ENCODE peak calls at places on chromosomes 3 and 15, in five cellular contexts. One of them, this sample, is unnamed.

GRCh38 chr15:35753486-35753885 is 207.5 kb upstream of the DPH6 start:
- DNase-seq in osteocyte: no peak
- DNase-seq in endothelial cell: no peak
- DNase-seq in tibial nerve: no peak
- DNase-seq in WERI-Rb-1: no peak
- DNase-seq in this sample: no peak

GRCh38 chr15:74656935-74657535 is 38.8 kb downstream of the EDC3 start:
- DNase-seq in tibial nerve: no peak
- DNase-seq in WERI-Rb-1: no peak
- DNase-seq in endothelial cell: no peak
- DNase-seq in osteocyte: no peak
- DNase-seq in this sample: no peak

GRCh38 chr3:127473244-127474024 is 117.1 kb downstream of the TPRA1 start:
- DNase-seq in endothelial cell: peak; percentile 36
- DNase-seq in tibial nerve: no peak
- DNase-seq in WERI-Rb-1: peak; percentile 71
- DNase-seq in osteocyte: no peak
- DNase-seq in this sample: peak; percentile 41

GRCh38 chr3:126541628-126542339 is 16.9 kb downstream of the C3orf22 start:
- DNase-seq in endothelial cell: no peak
- DNase-seq in tibial nerve: no peak
- DNase-seq in osteocyte: peak; percentile 83
- DNase-seq in WERI-Rb-1: peak; percentile 3
- DNase-seq in this sample: no peak

GRCh38 chr3:181316481-181316880 is 326.9 kb upstream of the DNAJC19 start:
- DNase-seq in WERI-Rb-1: no peak
- DNase-seq in osteocyte: no peak
- DNase-seq in tibial nerve: no peak
- DNase-seq in endothelial cell: peak; percentile 25
- DNase-seq in this sample: peak; percentile 62

GRCh38 chr3:72665701-72666443 is 182.4 kb downstream of the SHQ1 start:
- DNase-seq in tibial nerve: no peak
- DNase-seq in WERI-Rb-1: peak; percentile 92
- DNase-seq in endothelial cell: peak; percentile 49
- DNase-seq in osteocyte: no peak
- DNase-seq in this sample: peak; percentile 79

GRCh38 chr3:43759297-43759782 is 68.6 kb downstream of the ABHD5 start:
- DNase-seq in osteocyte: no peak
- DNase-seq in tibial nerve: no peak
- DNase-seq in WERI-Rb-1: no peak
- DNase-seq in endothelial cell: no peak
- DNase-seq in this sample: peak; percentile 54

GRCh38 chr15:49382394-49382793 is 40.6 kb upstream of the FGF7 start:
- DNase-seq in endothelial cell: no peak
- DNase-seq in tibial nerve: no peak
- DNase-seq in WERI-Rb-1: no peak
- DNase-seq in osteocyte: no peak
- DNase-seq in this sample: no peak

GRCh38 chr3:183698318-183698731 is 728 bp downstream of the YEATS2 start:
- DNase-seq in endothelial cell: peak; percentile 40
- DNase-seq in WERI-Rb-1: peak; percentile 19
- DNase-seq in tibial nerve: no peak
- DNase-seq in osteocyte: no peak
- DNase-seq in this sample: peak; percentile 33

GRCh38 chr15:91199511-91199910 is 99.5 kb downstream of the SV2B start:
- DNase-seq in WERI-Rb-1: no peak
- DNase-seq in tibial nerve: no peak
- DNase-seq in endothelial cell: no peak
- DNase-seq in osteocyte: peak; percentile 79
- DNase-seq in this sample: no peak

GRCh38 chr3:111910806-111911205 is 51.7 kb downstream of the PHLDB2 start:
- DNase-seq in endothelial cell: no peak
- DNase-seq in tibial nerve: no peak
- DNase-seq in osteocyte: no peak
- DNase-seq in WERI-Rb-1: no peak
- DNase-seq in this sample: peak; percentile 27

GRCh38 chr3:12822725-12823373 is 18.5 kb downstream of the RPL32 start:
- DNase-seq in tibial nerve: no peak
- DNase-seq in osteocyte: no peak
- DNase-seq in endothelial cell: no peak
- DNase-seq in WERI-Rb-1: no peak
- DNase-seq in this sample: peak; percentile 33
- TF ChIP-seq CTCF in tibial nerve: no peak
- TF ChIP-seq CTCF in osteocyte: peak; percentile 50
- TF ChIP-seq CTCF in endothelial cell: peak; percentile 35
- TF ChIP-seq CTCF in WERI-Rb-1: peak; percentile 9
- TF ChIP-seq CTCF in this sample: peak; percentile 6

DNA sequence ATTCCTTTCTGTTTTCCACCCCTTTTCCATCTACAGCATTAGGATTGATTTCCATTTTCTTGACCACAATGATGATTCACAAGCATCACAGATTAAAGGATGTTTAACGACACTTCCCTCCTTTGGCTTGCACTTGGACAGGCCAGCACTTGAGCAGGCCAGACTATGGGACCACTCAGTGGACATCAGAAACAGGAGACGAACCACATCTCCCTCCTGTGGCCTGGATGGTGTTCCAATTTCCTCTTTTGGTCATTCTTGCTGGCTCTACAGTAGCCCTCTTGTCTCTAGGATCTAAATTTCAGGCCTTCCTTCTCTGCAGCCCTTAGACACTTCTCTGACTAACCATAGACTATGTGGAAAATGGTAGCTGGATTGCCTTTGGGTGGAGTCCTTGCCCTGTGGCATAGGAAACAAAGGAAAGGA is 78.8 kb upstream of the BOC start:
- DNase-seq in WERI-Rb-1: no peak
- DNase-seq in endothelial cell: no peak
- DNase-seq in osteocyte: no peak
- DNase-seq in tibial nerve: no peak
- DNase-seq in this sample: peak; percentile 3
- TF ChIP-seq CTCF in WERI-Rb-1: no peak
- TF ChIP-seq CTCF in endothelial cell: no peak
- TF ChIP-seq CTCF in osteocyte: no peak
- TF ChIP-seq CTCF in tibial nerve: no peak
- TF ChIP-seq CTCF in this sample: no peak

GRCh38 chr3:37974928-37975223 is 15.7 kb upstream of the VILL start:
- DNase-seq in osteocyte: no peak
- DNase-seq in WERI-Rb-1: no peak
- DNase-seq in tibial nerve: no peak
- DNase-seq in endothelial cell: no peak
- DNase-seq in this sample: no peak
- TF ChIP-seq CTCF in osteocyte: no peak
- TF ChIP-seq CTCF in WERI-Rb-1: no peak
- TF ChIP-seq CTCF in tibial nerve: no peak
- TF ChIP-seq CTCF in endothelial cell: peak; percentile 39
- TF ChIP-seq CTCF in this sample: no peak

DNA sequence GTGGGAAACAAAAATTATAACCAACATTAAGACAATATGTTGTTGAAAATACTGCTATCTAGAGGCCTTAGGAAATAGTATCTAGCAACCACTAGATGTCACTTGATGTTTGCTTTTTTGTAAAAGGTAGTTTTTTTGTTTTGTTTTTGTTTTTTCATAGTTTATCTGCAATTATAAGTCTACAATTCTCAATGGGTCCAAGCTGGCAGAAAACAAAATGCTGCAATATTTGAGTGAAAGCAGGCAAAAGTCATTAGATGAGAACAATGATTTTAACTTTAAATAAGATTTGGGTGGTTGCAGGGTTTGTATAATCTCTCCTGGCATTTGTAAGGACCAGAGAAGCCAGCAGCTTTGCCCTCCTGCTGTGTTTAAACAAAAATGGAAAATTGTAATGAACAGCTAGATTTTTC is 27.0 kb downstream of the DUT start:
- DNase-seq in osteocyte: no peak
- DNase-seq in endothelial cell: no peak
- DNase-seq in tibial nerve: no peak
- DNase-seq in WERI-Rb-1: no peak
- DNase-seq in this sample: peak; percentile 34
- TF ChIP-seq CTCF in osteocyte: peak; percentile 72
- TF ChIP-seq CTCF in endothelial cell: peak; percentile 73
- TF ChIP-seq CTCF in tibial nerve: peak; percentile 44
- TF ChIP-seq CTCF in WERI-Rb-1: peak; percentile 29
- TF ChIP-seq CTCF in this sample: peak; percentile 75

DNA sequence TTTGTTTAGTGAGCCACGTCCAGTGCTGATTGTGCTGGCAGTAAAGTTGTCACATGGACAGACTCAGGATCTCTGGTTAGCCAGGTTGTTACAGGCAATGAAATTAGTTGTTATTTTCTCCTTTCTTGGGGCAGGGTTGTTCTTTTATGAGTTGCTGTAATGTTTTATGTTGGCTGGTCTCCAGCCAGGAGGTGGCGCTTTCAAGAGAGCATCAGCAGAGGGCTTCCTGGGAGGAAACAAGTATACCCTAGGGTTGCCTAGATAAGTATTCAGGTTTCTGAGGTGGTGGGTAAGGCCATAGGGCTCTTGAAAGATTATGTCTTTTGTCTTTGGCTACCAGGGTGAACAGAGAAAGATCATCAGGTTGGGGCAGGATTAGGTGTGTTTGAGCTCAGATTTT is 14.5 kb upstream of the CFAP20DC start:
- DNase-seq in WERI-Rb-1: peak; percentile 11
- DNase-seq in osteocyte: no peak
- DNase-seq in tibial nerve: no peak
- DNase-seq in endothelial cell: no peak
- DNase-seq in this sample: no peak
- TF ChIP-seq CTCF in WERI-Rb-1: no peak
- TF ChIP-seq CTCF in osteocyte: no peak
- TF ChIP-seq CTCF in tibial nerve: no peak
- TF ChIP-seq CTCF in endothelial cell: no peak
- TF ChIP-seq CTCF in this sample: no peak

GRCh38 chr15:85318732-85319076 is 61.7 kb upstream of the AKAP13 start:
- DNase-seq in osteocyte: no peak
- DNase-seq in tibial nerve: no peak
- DNase-seq in WERI-Rb-1: no peak
- DNase-seq in endothelial cell: no peak
- DNase-seq in this sample: no peak

GRCh38 chr15:85327820-85328219 is 52.6 kb upstream of the AKAP13 start:
- DNase-seq in endothelial cell: no peak
- DNase-seq in osteocyte: no peak
- DNase-seq in WERI-Rb-1: no peak
- DNase-seq in tibial nerve: no peak
- DNase-seq in this sample: no peak

GRCh38 chr15:85329561-85330421 is 50.6 kb upstream of the AKAP13 start:
- DNase-seq in endothelial cell: no peak
- DNase-seq in tibial nerve: no peak
- DNase-seq in WERI-Rb-1: no peak
- DNase-seq in osteocyte: no peak
- DNase-seq in this sample: no peak

GRCh38 chr15:85324202-85324601 is 56.2 kb upstream of the AKAP13 start:
- DNase-seq in osteocyte: no peak
- DNase-seq in endothelial cell: no peak
- DNase-seq in tibial nerve: no peak
- DNase-seq in WERI-Rb-1: no peak
- DNase-seq in this sample: no peak
- TF ChIP-seq CTCF in osteocyte: no peak
- TF ChIP-seq CTCF in endothelial cell: no peak
- TF ChIP-seq CTCF in tibial nerve: no peak
- TF ChIP-seq CTCF in WERI-Rb-1: no peak
- TF ChIP-seq CTCF in this sample: no peak

GRCh38 chr3:34012102-34012461 is 213.7 kb downstream of the PDCD6IP start:
- DNase-seq in WERI-Rb-1: peak; percentile 44
- DNase-seq in endothelial cell: no peak
- DNase-seq in tibial nerve: no peak
- DNase-seq in osteocyte: no peak
- DNase-seq in this sample: peak; percentile 95

GRCh38 chr3:34017757-34018156 is 219.3 kb downstream of the PDCD6IP start:
- DNase-seq in WERI-Rb-1: no peak
- DNase-seq in endothelial cell: no peak
- DNase-seq in tibial nerve: no peak
- DNase-seq in osteocyte: no peak
- DNase-seq in this sample: no peak

GRCh38 chr3:34013818-34014576 is 215.6 kb downstream of the PDCD6IP start:
- DNase-seq in osteocyte: no peak
- DNase-seq in endothelial cell: no peak
- DNase-seq in WERI-Rb-1: peak; percentile 56
- DNase-seq in tibial nerve: no peak
- DNase-seq in this sample: no peak

GRCh38 chr3:34016925-34017592 is 218.6 kb downstream of the PDCD6IP start:
- DNase-seq in osteocyte: no peak
- DNase-seq in endothelial cell: no peak
- DNase-seq in WERI-Rb-1: no peak
- DNase-seq in tibial nerve: no peak
- DNase-seq in this sample: peak; percentile 45

DNA sequence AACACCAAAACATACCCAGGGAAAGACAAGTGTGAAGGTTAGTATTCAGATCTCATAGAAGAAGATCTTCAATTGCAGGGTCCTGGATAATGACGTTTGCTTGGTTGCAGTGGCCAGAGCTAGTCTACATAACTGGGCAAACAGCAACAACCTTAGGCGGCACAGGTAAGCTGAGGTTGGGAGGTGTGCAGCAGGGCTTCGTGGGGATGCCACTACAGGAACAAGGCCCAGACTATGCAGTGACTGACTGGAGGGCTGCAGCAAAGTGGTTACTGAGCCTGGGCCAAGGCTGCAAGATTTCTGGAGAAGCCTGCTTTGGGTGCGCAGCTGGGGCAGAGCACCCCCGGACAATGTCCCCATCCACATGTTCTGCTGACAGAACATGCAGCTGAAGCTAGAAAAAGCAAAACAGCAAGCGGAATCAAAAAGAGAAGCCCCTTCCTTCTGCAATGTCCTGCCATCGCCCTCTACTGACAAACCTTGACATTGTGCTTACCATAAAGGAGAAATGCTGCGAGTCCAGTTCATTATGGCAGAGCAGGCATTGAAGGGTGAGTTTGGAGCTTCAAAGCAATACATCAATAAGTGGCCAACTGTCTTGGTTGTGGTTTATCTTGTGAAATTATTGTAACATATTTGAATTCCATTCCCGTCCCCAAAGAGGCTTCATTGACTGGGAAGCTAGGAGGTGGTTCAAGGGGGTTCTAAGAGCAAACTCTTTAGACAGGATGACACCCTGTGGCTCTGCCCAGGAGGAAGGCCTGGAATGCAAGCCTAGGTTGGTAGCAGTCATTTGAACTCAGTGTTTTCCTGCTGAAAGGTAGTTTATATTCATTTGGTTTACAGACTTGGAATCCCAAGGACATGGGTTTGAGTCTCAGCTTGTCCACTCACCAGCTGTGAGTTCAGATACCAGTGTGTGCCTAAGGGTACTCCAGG is 217.0 kb downstream of the PDCD6IP start:
- DNase-seq in tibial nerve: no peak
- DNase-seq in osteocyte: no peak
- DNase-seq in endothelial cell: peak; percentile 15
- DNase-seq in WERI-Rb-1: peak; percentile 73
- DNase-seq in this sample: no peak
- TF ChIP-seq CTCF in tibial nerve: no peak
- TF ChIP-seq CTCF in osteocyte: peak; percentile 29
- TF ChIP-seq CTCF in endothelial cell: no peak
- TF ChIP-seq CTCF in WERI-Rb-1: peak; percentile 77
- TF ChIP-seq CTCF in this sample: no peak

This sample was measured in MCF 10A.